ENCODE peak calls at places on chromosome 19, in five cellular contexts. J, C, D, Q and L are unnamed samples. For H3K27me3 and H3K36me3, the result is how much of the 10 kb centered on the place peaks cover.

GRCh38 chr19:30303131-30303654 is 69.0 kb upstream of the ZNF536 start:
- DNase-seq in D (no peak), J (no peak), Q (no peak), C (no peak), L (no peak)

GRCh38 chr19:45293682-45294081 is 29.0 kb downstream of the CKM start:
- DNase-seq in C (no peak), J (no peak), Q (no peak), D (no peak), L (no peak)

GRCh38 chr19:49635530-49636229 is 4.3 kb downstream of the RRAS start:
- DNase-seq in J (peak), C (no peak), Q (no peak), D (no peak), L (peak)

GRCh38 chr19:38263696-38264485 is 482 bp upstream of the SPINT2 start:
- DNase-seq in Q (no peak), D (no peak), C (peak), J (peak), L (peak)

GRCh38 chr19:48302600-48302959 is 22.8 kb upstream of the EMP3 start:
- DNase-seq in D (no peak), J (no peak), Q (no peak), C (no peak), L (no peak)

GRCh38 chr19:15672580-15673175 is at the start of gene CYP4F12:
- DNase-seq in Q (peak), C (peak), D (peak), J (no peak), L (peak)

GRCh38 chr19:33008738-33009137 is 36.7 kb downstream of the FAAP24 start:
- DNase-seq in Q (no peak), C (no peak), D (no peak), J (no peak), L (no peak)

GRCh38 chr19:10625762-10626138 is 397 bp downstream of the SLC44A2 start:
- DNase-seq in J (no peak), C (no peak), Q (no peak), D (no peak), L (peak)

GRCh38 chr19:10601999-10602329 is 14.9 kb upstream of the AP1M2 start:
- DNase-seq in D (no peak), J (no peak), C (no peak), Q (no peak), L (no peak)

GRCh38 chr19:49676136-49676689 is 858 bp upstream of the PRMT1 start:
- DNase-seq in C (peak), J (peak), Q (peak), D (peak), L (peak)

GRCh38 chr19:17248011-17248776 is 2.5 kb upstream of the NR2F6 start:
- DNase-seq in Q (no peak), J (no peak), D (no peak), C (no peak), L (peak)

GRCh38 chr19:8557637-8558238 is 19.5 kb downstream of the MYO1F start:
- DNase-seq in C (no peak), D (no peak), Q (no peak), J (no peak), L (no peak)

GRCh38 chr19:48713041-48713863 is 6.3 kb downstream of the MAMSTR start:
- DNase-seq in D (no peak), J (peak), C (peak), Q (no peak), L (peak)

GRCh38 chr19:52226652-52227051 is 36.8 kb downstream of the PPP2R1A start:
- DNase-seq in J (no peak), C (no peak), D (no peak), Q (no peak), L (no peak)

GRCh38 chr19:10784257-10784656 is 51.8 kb downstream of the TMED1 start:
- DNase-seq in J (no peak), D (no peak), C (no peak), Q (no peak), L (no peak)

GRCh38 chr19:18933297-18933696 is 7.7 kb downstream of the HOMER3 start:
- DNase-seq in D (no peak), C (no peak), Q (no peak), J (no peak), L (no peak)
- H3K27me3 ChIP-seq in D (under half), C (under half), Q (under half), J (under half), L (under half)

GRCh38 chr19:55391702-55392615 is 6.2 kb downstream of the RPL28 start:
- DNase-seq in Q (no peak), D (no peak), C (no peak), J (peak), L (peak)

GRCh38 chr19:55389386-55390317 is 3.9 kb downstream of the RPL28 start:
- DNase-seq in D (no peak), J (no peak), C (no peak), Q (no peak), L (no peak)

GRCh38 chr19:55392820-55393219 is 7.1 kb downstream of the RPL28 start:
- DNase-seq in J (no peak), Q (no peak), C (no peak), D (no peak), L (peak)

GRCh38 chr19:55390461-55390880 is 4.7 kb downstream of the RPL28 start:
- DNase-seq in J (no peak), C (no peak), D (no peak), Q (no peak), L (peak)

GRCh38 chr19:55391191-55391670 is 5.5 kb downstream of the RPL28 start:
- DNase-seq in J (no peak), Q (no peak), D (no peak), C (no peak), L (no peak)
- H3K36me3 ChIP-seq in J (under half), Q (under half), D (half or more), C (under half), L (under half)

GRCh38 chr19:13012690-13013608 is 17.7 kb downstream of the NFIX start:
- DNase-seq in J (peak), D (no peak), Q (peak), C (peak), L (peak)
- H3K27me3 ChIP-seq in J (under half), D (under half), Q (under half), C (half or more), L (half or more)

GRCh38 chr19:12954150-12954962 is 2.7 kb downstream of the GADD45GIP1 start:
- DNase-seq in D (peak), Q (no peak), J (no peak), C (no peak), L (no peak)
- H3K36me3 ChIP-seq in D (half or more), Q (under half), J (under half), C (under half), L (under half)

GRCh38 chr19:40217027-40217810 is 965 bp downstream of the TTC9B start:
- DNase-seq in C (peak), J (no peak), Q (no peak), D (no peak), L (peak)

GRCh38 chr19:40216777-40217026 is 1.5 kb downstream of the TTC9B start:
- DNase-seq in D (no peak), C (no peak), Q (no peak), J (no peak), L (no peak)

GRCh38 chr19:40219721-40220276 is 1.6 kb upstream of the TTC9B start:
- DNase-seq in C (peak), D (peak), J (peak), Q (no peak), L (no peak)

GRCh38 chr19:40216013-40216776 is 2.0 kb downstream of the TTC9B start:
- DNase-seq in D (no peak), Q (no peak), J (no peak), C (no peak), L (peak)

GRCh38 chr19:40217921-40218890 is at the start of gene TTC9B:
- DNase-seq in C (peak), Q (no peak), D (peak), J (no peak), L (peak)
- H3K27me3 ChIP-seq in C (under half), Q (under half), D (under half), J (under half), L (under half)

DNA sequence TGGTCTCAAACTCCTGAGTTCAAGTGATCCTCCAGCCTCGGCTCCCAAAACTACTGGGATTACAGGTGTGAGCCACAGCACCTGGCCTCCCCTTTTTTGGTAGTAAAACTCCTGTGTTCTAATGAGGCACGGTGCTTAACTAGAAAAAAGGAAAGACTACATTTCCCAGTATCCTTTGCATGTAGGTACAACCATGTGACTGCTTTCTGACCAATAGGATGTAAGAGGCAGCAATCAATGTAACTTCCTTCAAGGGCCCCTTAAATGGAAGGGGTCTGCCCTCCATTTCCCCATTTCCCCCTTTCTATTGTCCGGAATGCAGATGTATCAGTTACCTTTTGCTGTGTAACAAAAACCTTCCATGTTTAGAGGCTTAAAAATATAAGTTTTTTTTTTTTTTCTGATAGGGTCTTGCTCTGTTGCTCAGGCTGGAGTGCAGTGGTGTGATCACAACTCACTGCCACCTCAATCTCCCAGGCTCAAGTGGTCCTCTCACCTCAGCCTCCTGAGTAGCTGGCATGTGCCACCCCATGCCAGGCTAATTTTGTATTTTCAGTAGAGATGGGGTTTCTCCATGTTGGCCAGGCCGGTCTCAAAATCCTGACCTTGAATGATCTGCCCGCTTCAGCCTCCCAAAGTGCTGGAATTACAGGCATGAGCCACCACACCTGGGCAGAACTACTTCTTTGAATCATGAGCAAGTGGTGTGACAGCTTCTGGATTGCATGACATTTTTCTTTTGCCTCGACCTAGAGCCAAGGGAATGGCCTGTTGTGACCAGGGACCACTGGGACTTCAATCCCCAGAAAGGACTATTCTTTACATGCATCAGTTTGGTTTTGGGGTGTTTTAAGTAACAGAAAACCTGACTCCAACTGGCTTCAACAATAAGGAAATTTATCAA is 2.4 kb downstream of the GPR32 start:
- DNase-seq in J (peak), D (no peak), Q (no peak), C (no peak), L (peak)
- H3K36me3 ChIP-seq in J (under half), D (under half), Q (under half), C (under half), L (under half)

GRCh38 chr19:14203258-14203657 is 2.7 kb downstream of the ADGRL1 start:
- DNase-seq in D (no peak), J (no peak), C (no peak), Q (no peak), L (peak)

GRCh38 chr19:14197882-14198281 is 8.1 kb downstream of the ADGRL1 start:
- DNase-seq in D (no peak), Q (no peak), J (no peak), C (no peak), L (no peak)

DNA sequence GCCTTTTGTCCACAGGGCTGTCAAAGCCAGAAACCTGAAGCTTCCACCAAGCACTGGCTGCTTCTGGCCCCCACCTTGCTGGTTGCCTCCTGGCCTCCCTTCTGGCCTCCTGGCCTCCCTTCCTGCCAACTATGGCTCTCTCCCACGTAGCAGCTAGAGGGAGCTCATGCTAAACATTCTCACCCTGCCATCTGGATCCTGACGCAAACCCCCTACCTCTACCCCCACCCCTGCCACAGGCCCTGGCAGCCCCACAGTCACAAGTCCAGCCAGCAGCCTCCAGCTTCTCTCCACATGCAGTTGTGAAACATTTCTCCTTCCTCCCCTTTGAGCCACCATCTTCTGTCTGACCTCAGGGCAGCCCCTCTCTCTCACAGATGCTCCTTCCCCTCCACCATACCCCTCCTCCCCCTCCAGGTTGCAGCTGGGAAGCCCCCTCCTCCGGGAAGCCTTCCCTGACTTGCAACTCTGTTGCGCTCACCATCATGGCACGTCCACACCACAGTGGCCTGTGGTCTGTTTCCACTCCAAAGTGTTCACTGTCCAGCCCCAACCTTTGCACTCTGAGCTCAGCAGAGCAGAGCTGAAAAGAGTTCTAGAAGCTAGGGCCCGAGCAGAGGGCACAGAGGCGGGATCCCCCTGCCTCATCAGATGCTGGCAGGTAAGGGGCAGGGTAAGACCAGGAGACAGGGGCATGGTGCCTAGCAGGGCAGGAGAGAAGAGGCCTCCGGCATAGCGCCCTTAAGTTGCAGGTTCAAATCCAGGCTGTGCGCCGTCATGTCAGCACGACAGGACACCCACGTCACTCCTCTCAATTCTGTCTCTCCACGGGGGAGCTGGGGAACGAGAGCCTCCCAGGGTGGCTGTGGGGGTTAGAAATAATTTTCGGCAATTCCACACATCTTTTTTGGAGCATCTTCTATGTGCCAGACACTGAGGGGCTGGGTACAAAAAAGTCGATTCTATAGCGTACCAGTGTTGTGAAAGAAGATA is 7.3 kb downstream of the ADGRL1 start:
- DNase-seq in C (peak), Q (no peak), J (no peak), D (peak), L (peak)
- H3K27me3 ChIP-seq in C (under half), Q (under half), J (under half), D (under half), L (under half)

DNA sequence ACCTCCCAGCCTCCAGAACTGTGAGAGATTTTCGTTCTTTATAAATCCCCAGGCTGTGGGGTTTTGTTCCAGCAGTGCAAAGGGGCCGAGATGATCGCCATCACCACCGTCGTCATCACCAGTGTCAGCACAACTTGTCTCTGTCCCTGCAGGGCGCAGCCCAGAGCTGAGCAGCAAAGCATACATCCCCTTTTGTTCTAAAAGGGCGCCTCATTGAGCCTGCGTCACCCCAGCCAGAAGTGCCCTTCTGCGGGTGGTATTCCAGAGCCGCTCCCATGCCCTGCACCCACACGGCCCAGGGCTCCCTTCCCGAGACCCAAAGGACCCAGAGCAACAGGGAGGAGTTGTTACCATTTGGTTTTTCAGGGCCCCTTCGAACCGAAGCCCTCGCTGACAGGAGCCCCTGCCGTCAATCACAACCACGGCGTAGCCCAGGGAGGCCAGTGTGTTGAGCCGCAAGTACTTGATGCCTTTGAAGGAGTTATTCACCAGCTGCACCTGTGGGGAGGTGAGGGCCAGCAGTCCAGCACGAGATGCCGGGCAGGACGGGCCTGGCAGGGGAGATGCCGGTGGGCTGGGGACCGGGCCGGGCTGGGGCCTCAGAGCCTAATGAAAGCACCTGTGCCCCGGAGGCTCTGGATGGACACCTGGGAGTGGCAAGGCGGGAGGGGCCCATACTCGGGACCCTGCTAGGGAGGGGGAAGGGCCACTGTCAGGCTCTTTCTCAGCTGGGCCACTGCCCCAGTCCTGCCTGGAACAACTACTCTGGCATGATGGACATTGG is 14.4 kb upstream of the MYDGF start:
- DNase-seq in J (no peak), Q (no peak), D (no peak), C (no peak), L (no peak)
- H3K36me3 ChIP-seq in J (half or more), Q (under half), D (under half), C (under half), L (under half)

GRCh38 chr19:371501-372160 is 27.0 kb upstream of the MIER2 start:
- DNase-seq in D (no peak), J (no peak), C (no peak), Q (no peak), L (no peak)

GRCh38 chr19:374886-375235 is 30.3 kb upstream of the MIER2 start:
- DNase-seq in Q (no peak), D (no peak), J (no peak), C (no peak), L (peak)

GRCh38 chr19:374183-374885 is 29.7 kb upstream of the MIER2 start:
- DNase-seq in J (no peak), C (no peak), Q (no peak), D (no peak), L (no peak)

GRCh38 chr19:372306-372890 is 27.8 kb upstream of the MIER2 start:
- DNase-seq in D (no peak), J (peak), C (peak), Q (no peak), L (no peak)

GRCh38 chr19:373391-374182 is 29.0 kb upstream of the MIER2 start:
- DNase-seq in J (no peak), C (no peak), Q (no peak), D (no peak), L (no peak)
- H3K27me3 ChIP-seq in J (half or more), C (under half), Q (under half), D (under half), L (under half)